ENCODE peak calls at places on chromosomes 4 and X, in five cellular contexts. L is left lung, M is pancreas, G is A673, I is nephron progenitor cell. T is an unnamed sample.

GRCh38 chrX:22742174-22742573 is 257.6 kb upstream of the DDX53 start:
- DNase-seq in L (no peak), M (no peak), G (peak), I (no peak), T (no peak)

GRCh38 chr4:41360911-41361830 is 104.4 kb downstream of the UCHL1 start:
- DNase-seq in G (peak), M (peak), L (peak), I (peak), T (no peak)

GRCh38 chr4:76339364-76339763 is 32.8 kb downstream of the STBD1 start:
- DNase-seq in G (no peak), I (no peak), L (no peak), M (no peak), T (no peak)

GRCh38 chrX:124086411-124086810 is 124.9 kb downstream of the STAG2 start:
- DNase-seq in I (no peak), M (no peak), L (no peak), G (no peak), T (peak)

GRCh38 chr4:99815597-99816011 is 1.0 kb upstream of the DAPP1 start:
- DNase-seq in M (no peak), G (no peak), I (no peak), L (no peak), T (peak)

GRCh38 chr4:180189639-180190038 is 2053.6 kb upstream of the TENM3 start:
- DNase-seq in L (no peak), I (no peak), G (no peak), M (no peak), T (no peak)

GRCh38 chr4:63728480-63729177 is 680.6 kb downstream of the TECRL start:
- DNase-seq in M (no peak), L (no peak), G (no peak), I (peak), T (no peak)

GRCh38 chr4:58809948-58810347 is 1699.8 kb upstream of the IGFBP7 start:
- DNase-seq in G (no peak), L (no peak), I (no peak), M (no peak), T (no peak)

GRCh38 chr4:80069108-80069836 is 3.8 kb downstream of the ANTXR2 start:
- DNase-seq in M (no peak), G (no peak), L (no peak), I (no peak), T (no peak)

GRCh38 chr4:77104405-77105292 is 28.9 kb upstream of the CCNI start:
- DNase-seq in M (peak), I (no peak), L (peak), G (no peak), T (no peak)

GRCh38 chrX:23792861-23793553 is 10.0 kb downstream of the SAT1 start:
- DNase-seq in L (no peak), M (no peak), G (peak), I (peak), T (no peak)

GRCh38 chr4:833156-833555 is 7.2 kb upstream of the CPLX1 start:
- DNase-seq in L (peak), I (no peak), M (no peak), G (no peak), T (peak)

GRCh38 chr4:123443401-123444297 is 47.1 kb downstream of the SPRY1 start:
- DNase-seq in L (no peak), G (no peak), M (no peak), I (no peak), T (peak)

GRCh38 chr4:189385098-189385497 is 555.6 kb upstream of the FRG1 start:
- DNase-seq in G (no peak), M (no peak), I (no peak), L (no peak), T (no peak)

GRCh38 chr4:63620271-63620670 is 789.0 kb downstream of the TECRL start:
- DNase-seq in M (no peak), I (no peak), L (no peak), G (no peak), T (no peak)

GRCh38 chrX:46180258-46180687 is 364.9 kb downstream of the ZNF674 start:
- DNase-seq in G (peak), M (no peak), L (no peak), I (no peak), T (peak)

GRCh38 chr4:115668396-115668795 is 555.0 kb upstream of the NDST4 start:
- DNase-seq in G (peak), I (no peak), L (no peak), M (no peak), T (no peak)

GRCh38 chr4:69875986-69876542 is 16.1 kb upstream of the SULT1E1 start:
- DNase-seq in M (no peak), I (no peak), G (no peak), L (no peak), T (no peak)

GRCh38 chr4:76087007-76087769 is 12.7 kb downstream of the ART3 start:
- DNase-seq in G (peak), M (peak), I (peak), L (no peak), T (peak)

GRCh38 chr4:69689530-69690111 is 36.6 kb upstream of the UGT2A1 start:
- DNase-seq in G (peak), L (no peak), M (no peak), I (no peak), T (no peak)

GRCh38 chrX:87664381-87664780 is 146.8 kb downstream of the KLHL4 start:
- DNase-seq in I (no peak), G (peak), L (no peak), M (no peak), T (no peak)

GRCh38 chr4:53586121-53586816 is 5.0 kb downstream of the LNX1 start:
- DNase-seq in M (no peak), L (no peak), I (no peak), G (peak), T (no peak)
- TF ChIP-seq CTCF in M (no peak), L (no peak), I (no peak), G (no peak), T (no peak)

DNA sequence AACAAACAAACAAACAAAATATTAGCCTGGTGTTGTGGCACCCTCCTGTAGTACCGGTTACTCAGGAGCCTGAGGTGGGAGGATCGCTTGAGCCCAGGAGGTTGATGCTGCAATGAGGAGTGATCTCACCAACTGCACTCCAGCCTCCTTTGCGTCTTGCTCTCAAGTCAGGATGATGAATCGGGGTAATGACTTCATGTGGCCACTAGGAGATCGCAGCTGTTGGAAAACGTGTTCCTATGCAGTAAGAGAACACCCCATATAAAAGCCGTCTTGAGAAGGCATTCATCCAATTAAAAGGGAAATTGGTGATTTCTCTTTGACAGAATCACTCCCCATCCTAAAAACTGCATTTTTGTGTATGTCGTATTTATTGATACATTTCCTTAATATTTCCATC is 6.9 kb downstream of the CCNB3 start:
- DNase-seq in G (peak), M (no peak), L (no peak), I (no peak), T (peak)
- TF ChIP-seq CTCF in G (peak), M (no peak), L (peak), I (peak), T (no peak)

GRCh38 chr4:75046641-75047040 is 113.7 kb downstream of the PARM1 start:
- DNase-seq in M (no peak), G (no peak), L (no peak), I (no peak), T (no peak)

GRCh38 chr4:75042601-75043208 is 109.8 kb downstream of the PARM1 start:
- DNase-seq in G (no peak), M (no peak), L (no peak), I (no peak), T (no peak)

GRCh38 chr4:75046226-75046625 is 113.3 kb downstream of the PARM1 start:
- DNase-seq in L (no peak), I (no peak), M (no peak), G (no peak), T (no peak)

GRCh38 chr4:75051431-75051830 is 118.5 kb downstream of the PARM1 start:
- DNase-seq in I (no peak), G (no peak), L (no peak), M (no peak), T (no peak)

GRCh38 chr4:75048208-75048879 is 115.4 kb downstream of the PARM1 start:
- DNase-seq in G (no peak), L (no peak), M (no peak), I (no peak), T (no peak)
- TF ChIP-seq CTCF in G (peak), L (no peak), M (no peak), I (peak), T (no peak)

DNA sequence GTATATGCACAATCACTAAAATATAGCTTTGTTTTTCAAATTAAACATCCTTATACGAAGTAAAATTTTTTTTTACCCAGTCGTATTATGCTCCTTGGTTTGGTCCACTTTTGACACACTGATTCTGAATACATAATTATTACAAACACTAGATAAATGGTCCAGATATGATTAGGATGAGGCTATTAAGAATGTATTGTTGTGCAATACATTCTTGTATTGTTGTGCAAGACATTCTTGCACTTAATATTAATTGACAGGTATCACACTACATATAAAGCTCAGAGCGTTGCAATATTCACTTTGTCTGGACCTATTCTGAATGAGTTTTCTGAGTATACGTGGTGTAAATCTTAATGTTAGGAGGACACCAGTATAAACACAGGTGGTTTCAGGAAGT is 464.0 kb downstream of the CFAP47 start:
- DNase-seq in I (no peak), G (no peak), M (no peak), L (no peak), T (no peak)
- TF ChIP-seq CTCF in I (no peak), G (no peak), M (no peak), L (no peak), T (no peak)

T was measured in activated CD8-positive, alpha-beta T cell treated with anti-CD3 and anti-CD28 coated beads for 36 hours.